ENCODE peak calls at places on chromosomes 16 and 17, in seven cellular contexts. One of them, this sample, is unnamed.

GRCh38 chr17:19386974-19387920 is at the start of gene MFAP4:
- DNase-seq in body of pancreas: peak; percentile 54
- DNase-seq in skeletal muscle cell: peak; percentile 87
- DNase-seq in glutamatergic neuron: peak; percentile 74
- DNase-seq in activated T-cell treated with anti-CD3 and anti-CD28 coated beads for 24 hours: no peak
- DNase-seq in fibroblast of mammary gland: peak; percentile 86
- DNase-seq in stimulated activated CD8-positive, alpha-beta memory T cell treated with anti-CD3 and anti-CD28 coated beads, Interleukin-4, amount 100 ng/mL, for 48 hours: peak; percentile 21
- DNase-seq in this sample: peak; percentile 90

GRCh38 chr16:86665319-86665675 is 86.9 kb downstream of the FOXL1 start:
- DNase-seq in stimulated activated CD8-positive, alpha-beta memory T cell treated with anti-CD3 and anti-CD28 coated beads, Interleukin-4, amount 100 ng/mL, for 48 hours: no peak
- DNase-seq in body of pancreas: no peak
- DNase-seq in activated T-cell treated with anti-CD3 and anti-CD28 coated beads for 24 hours: no peak
- DNase-seq in glutamatergic neuron: no peak
- DNase-seq in fibroblast of mammary gland: peak; percentile 97
- DNase-seq in skeletal muscle cell: peak; percentile 69
- DNase-seq in this sample: no peak

GRCh38 chr17:50986989-50987660 is 121.0 kb upstream of the TOB1 start:
- DNase-seq in stimulated activated CD8-positive, alpha-beta memory T cell treated with anti-CD3 and anti-CD28 coated beads, Interleukin-4, amount 100 ng/mL, for 48 hours: no peak
- DNase-seq in body of pancreas: no peak
- DNase-seq in glutamatergic neuron: no peak
- DNase-seq in activated T-cell treated with anti-CD3 and anti-CD28 coated beads for 24 hours: no peak
- DNase-seq in fibroblast of mammary gland: peak; percentile 73
- DNase-seq in skeletal muscle cell: peak; percentile 21
- DNase-seq in this sample: no peak

GRCh38 chr17:57927048-57927723 is 28.0 kb downstream of the CUEDC1 start:
- DNase-seq in body of pancreas: peak; percentile 55
- DNase-seq in stimulated activated CD8-positive, alpha-beta memory T cell treated with anti-CD3 and anti-CD28 coated beads, Interleukin-4, amount 100 ng/mL, for 48 hours: no peak
- DNase-seq in skeletal muscle cell: peak; percentile 66
- DNase-seq in glutamatergic neuron: no peak
- DNase-seq in fibroblast of mammary gland: peak; percentile 78
- DNase-seq in activated T-cell treated with anti-CD3 and anti-CD28 coated beads for 24 hours: no peak
- DNase-seq in this sample: peak; percentile 49

GRCh38 chr17:79811036-79811887 is 14.4 kb upstream of the CBX8 start:
- DNase-seq in stimulated activated CD8-positive, alpha-beta memory T cell treated with anti-CD3 and anti-CD28 coated beads, Interleukin-4, amount 100 ng/mL, for 48 hours: no peak
- DNase-seq in body of pancreas: no peak
- DNase-seq in fibroblast of mammary gland: no peak
- DNase-seq in activated T-cell treated with anti-CD3 and anti-CD28 coated beads for 24 hours: no peak
- DNase-seq in glutamatergic neuron: peak; percentile 74
- DNase-seq in skeletal muscle cell: no peak
- DNase-seq in this sample: peak; percentile 89

GRCh38 chr16:52567193-52567592 is 20.2 kb upstream of the TOX3 start:
- DNase-seq in activated T-cell treated with anti-CD3 and anti-CD28 coated beads for 24 hours: no peak
- DNase-seq in skeletal muscle cell: no peak
- DNase-seq in glutamatergic neuron: no peak
- DNase-seq in fibroblast of mammary gland: no peak
- DNase-seq in body of pancreas: no peak
- DNase-seq in stimulated activated CD8-positive, alpha-beta memory T cell treated with anti-CD3 and anti-CD28 coated beads, Interleukin-4, amount 100 ng/mL, for 48 hours: no peak
- DNase-seq in this sample: no peak

GRCh38 chr16:75238853-75239371 is 12.5 kb downstream of the BCAR1 start:
- DNase-seq in skeletal muscle cell: no peak
- DNase-seq in fibroblast of mammary gland: peak; percentile 36
- DNase-seq in body of pancreas: peak; percentile 64
- DNase-seq in activated T-cell treated with anti-CD3 and anti-CD28 coated beads for 24 hours: no peak
- DNase-seq in stimulated activated CD8-positive, alpha-beta memory T cell treated with anti-CD3 and anti-CD28 coated beads, Interleukin-4, amount 100 ng/mL, for 48 hours: no peak
- DNase-seq in glutamatergic neuron: peak; percentile 68
- DNase-seq in this sample: no peak

GRCh38 chr17:11921296-11921695 is 76.0 kb downstream of the ZNF18 start:
- DNase-seq in activated T-cell treated with anti-CD3 and anti-CD28 coated beads for 24 hours: no peak
- DNase-seq in glutamatergic neuron: no peak
- DNase-seq in fibroblast of mammary gland: no peak
- DNase-seq in skeletal muscle cell: no peak
- DNase-seq in body of pancreas: no peak
- DNase-seq in stimulated activated CD8-positive, alpha-beta memory T cell treated with anti-CD3 and anti-CD28 coated beads, Interleukin-4, amount 100 ng/mL, for 48 hours: no peak
- DNase-seq in this sample: no peak

GRCh38 chr16:70683146-70683944 is 2.5 kb downstream of the MTSS2 start:
- DNase-seq in body of pancreas: no peak
- DNase-seq in stimulated activated CD8-positive, alpha-beta memory T cell treated with anti-CD3 and anti-CD28 coated beads, Interleukin-4, amount 100 ng/mL, for 48 hours: no peak
- DNase-seq in fibroblast of mammary gland: no peak
- DNase-seq in glutamatergic neuron: no peak
- DNase-seq in skeletal muscle cell: no peak
- DNase-seq in activated T-cell treated with anti-CD3 and anti-CD28 coated beads for 24 hours: no peak
- DNase-seq in this sample: no peak

GRCh38 chr17:49694847-49695697 is 12.7 kb downstream of the SLC35B1 start:
- DNase-seq in stimulated activated CD8-positive, alpha-beta memory T cell treated with anti-CD3 and anti-CD28 coated beads, Interleukin-4, amount 100 ng/mL, for 48 hours: peak; percentile 91
- DNase-seq in glutamatergic neuron: peak; percentile 71
- DNase-seq in skeletal muscle cell: no peak
- DNase-seq in body of pancreas: peak; percentile 50
- DNase-seq in fibroblast of mammary gland: peak; percentile 17
- DNase-seq in activated T-cell treated with anti-CD3 and anti-CD28 coated beads for 24 hours: peak; percentile 61
- DNase-seq in this sample: peak; percentile 47

GRCh38 chr17:43033947-43034622 is 9.1 kb downstream of the RND2 start:
- DNase-seq in glutamatergic neuron: peak; percentile 69
- DNase-seq in activated T-cell treated with anti-CD3 and anti-CD28 coated beads for 24 hours: no peak
- DNase-seq in stimulated activated CD8-positive, alpha-beta memory T cell treated with anti-CD3 and anti-CD28 coated beads, Interleukin-4, amount 100 ng/mL, for 48 hours: no peak
- DNase-seq in skeletal muscle cell: no peak
- DNase-seq in fibroblast of mammary gland: no peak
- DNase-seq in body of pancreas: no peak
- DNase-seq in this sample: peak; percentile 71

GRCh38 chr16:59121411-59121810 is 387.3 kb upstream of the GOT2 start:
- DNase-seq in fibroblast of mammary gland: no peak
- DNase-seq in stimulated activated CD8-positive, alpha-beta memory T cell treated with anti-CD3 and anti-CD28 coated beads, Interleukin-4, amount 100 ng/mL, for 48 hours: no peak
- DNase-seq in skeletal muscle cell: no peak
- DNase-seq in body of pancreas: no peak
- DNase-seq in glutamatergic neuron: no peak
- DNase-seq in activated T-cell treated with anti-CD3 and anti-CD28 coated beads for 24 hours: no peak
- DNase-seq in this sample: no peak

GRCh38 chr16:56493131-56493530 is 26.7 kb downstream of the BBS2 start:
- DNase-seq in glutamatergic neuron: no peak
- DNase-seq in stimulated activated CD8-positive, alpha-beta memory T cell treated with anti-CD3 and anti-CD28 coated beads, Interleukin-4, amount 100 ng/mL, for 48 hours: no peak
- DNase-seq in fibroblast of mammary gland: no peak
- DNase-seq in activated T-cell treated with anti-CD3 and anti-CD28 coated beads for 24 hours: no peak
- DNase-seq in body of pancreas: no peak
- DNase-seq in skeletal muscle cell: no peak
- DNase-seq in this sample: no peak

GRCh38 chr17:75498726-75499213 is 16.6 kb downstream of the CASKIN2 start:
- DNase-seq in fibroblast of mammary gland: no peak
- DNase-seq in glutamatergic neuron: no peak
- DNase-seq in body of pancreas: no peak
- DNase-seq in stimulated activated CD8-positive, alpha-beta memory T cell treated with anti-CD3 and anti-CD28 coated beads, Interleukin-4, amount 100 ng/mL, for 48 hours: no peak
- DNase-seq in skeletal muscle cell: no peak
- DNase-seq in activated T-cell treated with anti-CD3 and anti-CD28 coated beads for 24 hours: no peak
- DNase-seq in this sample: no peak

GRCh38 chr16:22890976-22891375 is 77.0 kb downstream of the HS3ST2 start:
- DNase-seq in fibroblast of mammary gland: no peak
- DNase-seq in glutamatergic neuron: no peak
- DNase-seq in body of pancreas: no peak
- DNase-seq in stimulated activated CD8-positive, alpha-beta memory T cell treated with anti-CD3 and anti-CD28 coated beads, Interleukin-4, amount 100 ng/mL, for 48 hours: no peak
- DNase-seq in skeletal muscle cell: no peak
- DNase-seq in activated T-cell treated with anti-CD3 and anti-CD28 coated beads for 24 hours: no peak
- DNase-seq in this sample: no peak

GRCh38 chr16:5738586-5738985 is 641.0 kb upstream of the EEF2KMT start:
- DNase-seq in fibroblast of mammary gland: no peak
- DNase-seq in activated T-cell treated with anti-CD3 and anti-CD28 coated beads for 24 hours: no peak
- DNase-seq in stimulated activated CD8-positive, alpha-beta memory T cell treated with anti-CD3 and anti-CD28 coated beads, Interleukin-4, amount 100 ng/mL, for 48 hours: no peak
- DNase-seq in skeletal muscle cell: no peak
- DNase-seq in glutamatergic neuron: no peak
- DNase-seq in body of pancreas: no peak
- DNase-seq in this sample: no peak

GRCh38 chr16:65745-66144 is 6.7 kb downstream of the RHBDF1 start:
- DNase-seq in body of pancreas: peak; percentile 87
- DNase-seq in activated T-cell treated with anti-CD3 and anti-CD28 coated beads for 24 hours: peak; percentile 80
- DNase-seq in glutamatergic neuron: peak; percentile 94
- DNase-seq in fibroblast of mammary gland: peak; percentile 67
- DNase-seq in skeletal muscle cell: no peak
- DNase-seq in stimulated activated CD8-positive, alpha-beta memory T cell treated with anti-CD3 and anti-CD28 coated beads, Interleukin-4, amount 100 ng/mL, for 48 hours: peak; percentile 93
- DNase-seq in this sample: peak; percentile 74

GRCh38 chr16:22623351-22623781 is 112.7 kb downstream of the NPIPB5 start:
- DNase-seq in activated T-cell treated with anti-CD3 and anti-CD28 coated beads for 24 hours: no peak
- DNase-seq in body of pancreas: no peak
- DNase-seq in fibroblast of mammary gland: peak; percentile 80
- DNase-seq in skeletal muscle cell: peak; percentile 41
- DNase-seq in glutamatergic neuron: no peak
- DNase-seq in stimulated activated CD8-positive, alpha-beta memory T cell treated with anti-CD3 and anti-CD28 coated beads, Interleukin-4, amount 100 ng/mL, for 48 hours: no peak
- DNase-seq in this sample: no peak

GRCh38 chr17:3659541-3660111 is 8.8 kb downstream of the TAX1BP3 start:
- DNase-seq in glutamatergic neuron: no peak
- DNase-seq in skeletal muscle cell: peak; percentile 67
- DNase-seq in body of pancreas: peak; percentile 48
- DNase-seq in fibroblast of mammary gland: peak; percentile 96
- DNase-seq in activated T-cell treated with anti-CD3 and anti-CD28 coated beads for 24 hours: no peak
- DNase-seq in stimulated activated CD8-positive, alpha-beta memory T cell treated with anti-CD3 and anti-CD28 coated beads, Interleukin-4, amount 100 ng/mL, for 48 hours: no peak
- DNase-seq in this sample: no peak

GRCh38 chr17:81909966-81910839 is 996 bp downstream of the PCYT2 start:
- DNase-seq in stimulated activated CD8-positive, alpha-beta memory T cell treated with anti-CD3 and anti-CD28 coated beads, Interleukin-4, amount 100 ng/mL, for 48 hours: no peak
- DNase-seq in skeletal muscle cell: no peak
- DNase-seq in glutamatergic neuron: no peak
- DNase-seq in activated T-cell treated with anti-CD3 and anti-CD28 coated beads for 24 hours: no peak
- DNase-seq in body of pancreas: peak; percentile 47
- DNase-seq in fibroblast of mammary gland: no peak
- DNase-seq in this sample: no peak

GRCh38 chr16:1105888-1106620 is 10.0 kb upstream of the C1QTNF8 start:
- DNase-seq in stimulated activated CD8-positive, alpha-beta memory T cell treated with anti-CD3 and anti-CD28 coated beads, Interleukin-4, amount 100 ng/mL, for 48 hours: peak; percentile 69
- DNase-seq in fibroblast of mammary gland: peak; percentile 33
- DNase-seq in glutamatergic neuron: peak; percentile 88
- DNase-seq in activated T-cell treated with anti-CD3 and anti-CD28 coated beads for 24 hours: peak; percentile 26
- DNase-seq in body of pancreas: peak; percentile 80
- DNase-seq in skeletal muscle cell: no peak
- DNase-seq in this sample: peak; percentile 61

GRCh38 chr16:49440156-49441065 is 66.8 kb downstream of the C16orf78 start:
- DNase-seq in skeletal muscle cell: no peak
- DNase-seq in body of pancreas: no peak
- DNase-seq in activated T-cell treated with anti-CD3 and anti-CD28 coated beads for 24 hours: no peak
- DNase-seq in stimulated activated CD8-positive, alpha-beta memory T cell treated with anti-CD3 and anti-CD28 coated beads, Interleukin-4, amount 100 ng/mL, for 48 hours: no peak
- DNase-seq in glutamatergic neuron: peak; percentile 13
- DNase-seq in fibroblast of mammary gland: no peak
- DNase-seq in this sample: no peak

GRCh38 chr16:29820730-29821662 is 734 bp downstream of the MVP start:
- DNase-seq in activated T-cell treated with anti-CD3 and anti-CD28 coated beads for 24 hours: no peak
- DNase-seq in stimulated activated CD8-positive, alpha-beta memory T cell treated with anti-CD3 and anti-CD28 coated beads, Interleukin-4, amount 100 ng/mL, for 48 hours: peak; percentile 76
- DNase-seq in skeletal muscle cell: no peak
- DNase-seq in fibroblast of mammary gland: no peak
- DNase-seq in body of pancreas: peak; percentile 80
- DNase-seq in glutamatergic neuron: no peak
- DNase-seq in this sample: no peak

This sample was measured in SK-N-DZ.